ENCODE peak calls at places on chromosomes 1 and 21, in five cellular contexts. G is B cell, N is A549, W is RWPE1, K is lower lobe of right lung. C is an unnamed sample.

GRCh38 chr1:112359961-112360767 is 35.9 kb upstream of the CTTNBP2NL start:
- DNase-seq in G (no peak), N (no peak), W (peak), K (peak), C (peak)

GRCh38 chr1:7929637-7930036 is 11.0 kb downstream of the TNFRSF9 start:
- DNase-seq in G (no peak), N (no peak), W (no peak), K (no peak), C (no peak)

GRCh38 chr1:202045699-202046098 is 35.3 kb downstream of the ELF3 start:
- DNase-seq in G (no peak), N (no peak), W (no peak), K (no peak), C (no peak)

GRCh38 chr1:23558140-23558871 is 995 bp downstream of the ID3 start:
- DNase-seq in G (no peak), N (no peak), W (peak), K (peak), C (no peak)

GRCh38 chr1:202164271-202165037 is 4.1 kb upstream of the PTPN7 start:
- DNase-seq in G (peak), N (no peak), W (no peak), K (no peak), C (no peak)

GRCh38 chr1:91555821-91556531 is 55.3 kb downstream of the CDC7 start:
- DNase-seq in G (no peak), N (no peak), W (no peak), K (no peak), C (peak)

GRCh38 chr1:9792156-9793042 is 31.4 kb downstream of the CLSTN1 start:
- DNase-seq in G (no peak), N (no peak), W (no peak), K (no peak), C (peak)

GRCh38 chr1:93143136-93143535 is 37.1 kb downstream of the TMED5 start:
- DNase-seq in G (no peak), N (no peak), W (no peak), K (no peak), C (no peak)

GRCh38 chr1:42392923-42393848 is 12.6 kb downstream of the RIMKLA start:
- DNase-seq in G (no peak), N (no peak), W (no peak), K (no peak), C (no peak)

GRCh38 chr1:198099755-198100154 is 57.0 kb upstream of the NEK7 start:
- DNase-seq in G (no peak), N (no peak), W (no peak), K (no peak), C (no peak)

GRCh38 chr1:109482796-109483638 is 688 bp upstream of the ATXN7L2 start:
- DNase-seq in G (peak), N (no peak), W (no peak), K (peak), C (no peak)

GRCh38 chr1:203278087-203278884 is 27.0 kb upstream of the BTG2 start:
- DNase-seq in G (no peak), N (no peak), W (peak), K (peak), C (peak)

GRCh38 chr1:204621996-204622395 is 63.5 kb downstream of the LRRN2 start:
- DNase-seq in G (no peak), N (no peak), W (no peak), K (no peak), C (no peak)

GRCh38 chr1:8358241-8358896 is 40.5 kb downstream of the SLC45A1 start:
- DNase-seq in G (no peak), N (no peak), W (no peak), K (peak), C (no peak)

GRCh38 chr1:50109647-50110075 is 941 bp downstream of the ELAVL4 start:
- DNase-seq in G (no peak), N (no peak), W (no peak), K (no peak), C (no peak)

GRCh38 chr1:73593379-73593778 is 604.6 kb downstream of the LRRIQ3 start:
- DNase-seq in G (no peak), N (no peak), W (peak), K (no peak), C (no peak)

GRCh38 chr1:916173-917075 is 7.3 kb upstream of the SAMD11 start:
- DNase-seq in G (no peak), N (no peak), W (no peak), K (peak), C (no peak)

DNA sequence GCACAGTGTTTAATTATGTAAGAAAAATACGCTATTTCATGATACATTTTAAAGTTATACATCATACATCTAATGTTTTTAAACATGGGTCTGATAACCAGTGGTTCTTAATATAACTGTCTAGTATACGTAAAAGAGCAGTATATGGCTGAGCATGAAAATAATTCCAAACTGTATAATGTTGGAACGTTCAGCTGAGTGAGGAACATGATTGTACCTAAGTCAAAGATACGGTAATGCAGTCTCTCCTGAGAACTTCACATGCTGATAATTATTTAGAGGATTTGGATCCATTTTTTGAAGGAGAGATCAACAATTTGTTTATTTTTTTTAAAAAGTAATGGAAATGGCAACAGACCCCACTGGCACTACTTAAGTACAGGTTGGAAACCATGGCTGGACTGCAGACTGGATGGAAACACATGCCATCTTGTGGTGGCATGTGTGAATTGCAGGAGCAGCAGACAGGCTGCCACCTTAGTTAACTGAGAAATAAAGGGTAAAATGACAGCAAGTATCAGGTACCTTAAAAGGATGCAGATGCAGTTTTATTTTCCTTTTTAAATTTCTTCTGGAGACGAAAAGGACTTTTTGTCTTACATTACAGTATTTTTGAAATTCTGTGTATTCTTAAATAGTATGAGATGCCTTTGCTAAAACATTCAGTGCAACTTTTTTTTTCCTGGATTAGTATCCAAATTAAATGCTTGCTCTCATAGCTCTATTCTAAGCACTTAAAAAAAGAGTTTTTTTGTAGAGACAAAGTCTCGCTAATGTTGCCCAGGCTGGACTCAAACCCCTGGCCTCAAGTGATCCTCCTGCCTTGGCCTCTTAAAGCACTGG is 73.8 kb downstream of the MTR start:
- DNase-seq in G (peak), N (peak), W (peak), K (no peak), C (no peak)
- TF ChIP-seq CTCF in G (peak), N (peak), W (peak), K (peak), C (peak)

DNA sequence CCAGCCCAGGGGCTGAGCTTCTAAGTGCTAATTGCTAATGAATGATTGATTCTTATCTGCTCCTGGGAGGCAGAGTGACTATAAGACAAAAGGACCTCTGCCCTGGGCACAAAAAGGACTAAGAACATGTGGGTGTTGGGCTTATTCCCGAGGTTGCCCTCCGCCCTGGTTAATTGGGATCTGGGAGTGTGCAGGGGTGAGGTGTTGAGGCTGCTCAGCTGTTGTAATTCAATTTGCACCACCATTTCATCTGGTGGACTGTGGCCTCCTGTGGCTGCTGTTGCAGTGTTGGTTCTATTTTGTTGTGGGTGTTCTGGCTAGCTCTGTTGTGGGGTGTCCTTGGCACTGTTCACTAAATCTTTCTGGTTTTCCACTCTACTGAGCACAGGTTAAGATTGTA is 13.3 kb downstream of the KNCN start:
- DNase-seq in G (no peak), N (no peak), W (no peak), K (no peak), C (no peak)
- TF ChIP-seq CTCF in G (no peak), N (no peak), W (no peak), K (no peak), C (no peak)

GRCh38 chr1:245241506-245242130 is 86.8 kb downstream of the KIF26B start:
- DNase-seq in G (no peak), N (no peak), W (no peak), K (no peak), C (no peak)
- TF ChIP-seq CTCF in G (no peak), N (no peak), W (no peak), K (no peak), C (no peak)

DNA sequence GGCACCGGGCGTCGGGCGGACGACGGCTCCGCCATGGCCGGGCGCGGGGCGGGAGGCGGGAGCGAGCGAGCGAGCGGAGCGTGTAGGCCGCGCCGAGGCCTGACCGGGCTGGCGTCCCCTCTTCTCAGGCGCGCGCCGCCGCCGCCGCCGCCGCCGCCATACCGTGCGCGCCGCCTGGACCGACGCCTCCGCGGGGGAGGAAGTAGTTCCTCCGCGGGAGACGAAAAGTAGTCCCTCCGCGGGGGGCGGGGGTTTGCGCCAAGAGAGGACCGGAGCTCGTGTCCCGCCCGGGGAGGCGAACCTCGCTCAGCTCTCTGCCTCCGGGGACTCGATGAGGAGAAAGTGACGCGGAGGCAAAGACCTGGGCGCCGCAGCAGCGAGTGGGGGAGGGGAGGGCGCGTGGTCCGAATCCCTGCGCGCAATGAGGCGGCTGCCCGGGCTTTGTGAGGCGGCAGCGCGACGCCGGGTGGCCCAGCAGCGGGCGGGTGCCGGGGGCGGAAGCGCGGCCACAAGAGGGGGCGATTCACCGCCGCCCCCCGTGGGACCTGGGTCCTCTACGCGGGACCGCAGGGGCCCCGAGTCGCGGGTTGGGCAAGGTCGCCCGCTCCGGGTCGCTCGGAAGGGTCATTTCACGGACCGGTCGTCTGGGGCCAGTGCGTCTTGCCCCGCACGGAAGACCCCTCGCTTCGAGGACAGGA is at the start of gene BRWD1:
- DNase-seq in G (peak), N (peak), W (peak), K (peak), C (peak)
- TF ChIP-seq CTCF in G (peak), N (peak), W (no peak), K (peak), C (peak)

GRCh38 chr1:25430666-25431494 is at the start of gene MACO1:
- DNase-seq in G (peak), N (peak), W (peak), K (peak), C (peak)
- TF ChIP-seq CTCF in G (no peak), N (no peak), W (no peak), K (no peak), C (no peak)

DNA sequence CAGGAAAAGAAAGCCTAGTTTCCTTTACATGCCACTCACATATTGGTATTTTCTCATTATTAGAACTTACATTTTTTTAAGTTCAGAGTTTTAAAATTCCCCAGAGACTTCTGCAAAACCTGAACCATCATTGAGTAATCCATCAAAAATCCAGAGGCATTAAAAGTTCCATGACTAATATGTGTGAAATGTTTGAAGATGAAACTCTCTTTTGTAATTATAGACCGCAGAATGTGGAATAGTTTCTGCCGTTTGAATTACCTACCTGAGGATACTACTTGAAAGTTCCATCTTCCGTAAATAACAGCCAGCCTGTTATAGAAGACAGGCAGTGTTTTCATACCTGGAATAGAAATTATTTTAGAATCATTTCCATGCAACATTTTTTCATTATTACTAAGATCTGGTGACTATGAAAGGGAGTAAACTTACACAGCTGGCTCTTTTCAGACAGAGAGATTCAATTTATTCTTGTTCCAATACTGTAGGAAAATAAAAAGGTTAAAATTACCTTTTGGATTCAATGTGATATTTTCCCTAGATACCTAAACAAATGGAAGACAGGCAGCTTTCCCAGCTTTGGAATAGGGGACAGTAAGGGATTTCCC is 131.4 kb downstream of the ST6GALNAC5 start:
- DNase-seq in G (no peak), N (peak), W (peak), K (no peak), C (peak)
- TF ChIP-seq CTCF in G (no peak), N (no peak), W (no peak), K (no peak), C (no peak)

GRCh38 chr1:211829343-211830054 is 1.1 kb downstream of the LPGAT1 start:
- DNase-seq in G (no peak), N (peak), W (peak), K (no peak), C (no peak)
- TF ChIP-seq CTCF in G (no peak), N (no peak), W (no peak), K (no peak), C (peak)